ENCODE peak calls at places on chromosomes 5 and 9, in five cellular contexts. Y is lower leg skin, U is breast epithelium, B is uterus, M is GM12892. H is an unnamed sample.

GRCh38 chr9:27572918-27573698 is at the start of gene C9orf72:
- DNase-seq in B (peak; percentile 83), U (no peak), M (peak; percentile 48), Y (peak; percentile 96), H (peak; percentile 85)

GRCh38 chr5:76583163-76584047 is 39.8 kb downstream of the F2RL2 start:
- DNase-seq in M (no peak), B (no peak), Y (no peak), U (no peak), H (no peak)

GRCh38 chr9:87894998-87895625 is 12.4 kb downstream of the SPATA31E1 start:
- DNase-seq in Y (no peak), B (no peak), M (no peak), U (no peak), H (no peak)

GRCh38 chr9:99680191-99680590 is 141.5 kb upstream of the NR4A3 start:
- DNase-seq in U (no peak), Y (no peak), M (no peak), B (no peak), H (no peak)

GRCh38 chr5:43315262-43315661 is 2.0 kb upstream of the HMGCS1 start:
- DNase-seq in U (no peak), Y (no peak), B (no peak), M (no peak), H (no peak)

GRCh38 chr9:97853844-97854695 is 1.0 kb downstream of the FOXE1 start:
- DNase-seq in M (no peak), Y (no peak), U (no peak), B (no peak), H (no peak)

GRCh38 chr9:137129089-137129455 is 9.9 kb upstream of the GRIN1 start:
- DNase-seq in Y (no peak), B (no peak), U (no peak), M (no peak), H (no peak)

GRCh38 chr9:133525677-133526076 is 918 bp upstream of the MYMK start:
- DNase-seq in M (no peak), B (no peak), Y (no peak), U (no peak), H (no peak)

GRCh38 chr5:21919417-21920022 is 933.6 kb downstream of the CDH12 start:
- DNase-seq in Y (no peak), M (no peak), U (no peak), B (no peak), H (no peak)

GRCh38 chr5:59007460-59008063 is 424.7 kb downstream of the RAB3C start:
- DNase-seq in B (no peak), U (no peak), Y (no peak), M (no peak), H (no peak)

GRCh38 chr9:89877051-89878002 is 272.5 kb downstream of the GADD45G start:
- DNase-seq in Y (peak; percentile 43), B (peak; percentile 7), U (no peak), M (no peak), H (peak; percentile 33)

GRCh38 chr5:172403191-172403794 is 51.0 kb downstream of the SH3PXD2B start:
- DNase-seq in Y (no peak), B (peak; percentile 91), U (peak; percentile 67), M (no peak), H (no peak)

GRCh38 chr5:167447466-167447865 is 844.0 kb upstream of the WWC1 start:
- DNase-seq in M (no peak), Y (no peak), U (no peak), B (no peak), H (no peak)

GRCh38 chr5:59620535-59621212 is 272.9 kb downstream of the PDE4D start:
- DNase-seq in Y (no peak), U (no peak), B (no peak), M (no peak), H (no peak)

DNA sequence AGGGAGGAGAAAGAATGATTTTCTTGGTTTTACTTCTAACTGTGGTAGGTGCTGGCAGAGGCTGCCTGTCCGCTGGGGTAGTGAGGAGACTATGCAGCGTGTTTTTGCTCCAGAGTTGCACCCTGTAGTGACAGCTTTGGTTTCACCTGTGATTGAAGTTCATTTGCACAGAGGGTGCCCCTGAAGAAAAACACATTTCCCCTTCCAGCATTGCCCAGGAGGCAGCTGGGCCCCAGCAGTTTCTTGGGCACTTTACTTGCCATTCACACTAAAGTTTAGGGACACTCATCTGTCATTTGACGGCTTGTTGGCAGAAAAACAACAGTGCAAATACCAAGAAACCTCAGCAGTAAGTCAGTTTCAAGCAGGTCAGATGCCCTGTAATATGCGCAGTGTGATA is 136.0 kb upstream of the PUM3 start:
- DNase-seq in Y (no peak), M (no peak), B (no peak), U (no peak), H (no peak)
- TF ChIP-seq POLR2A in Y (no peak), M (no peak), B (no peak), U (no peak), H (no peak)

DNA sequence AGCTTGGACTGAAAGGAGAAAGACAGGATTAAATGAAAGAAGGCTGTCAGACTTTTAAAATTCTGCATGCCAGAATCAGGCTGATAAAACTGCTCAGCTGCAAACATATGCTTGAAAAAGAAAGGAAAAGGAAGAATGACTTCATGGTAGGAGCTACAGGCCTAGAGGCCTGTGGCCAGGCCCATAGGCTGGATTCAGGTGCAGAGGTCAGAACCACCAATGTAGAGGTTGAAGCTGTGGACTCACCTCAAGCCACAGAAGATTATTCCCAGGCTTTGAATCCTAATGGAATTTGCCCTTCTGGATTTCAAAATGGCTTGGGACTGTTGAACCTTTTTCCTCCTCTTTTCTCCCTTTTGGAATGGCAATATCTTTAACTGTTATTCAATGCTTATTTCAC is 47.7 kb downstream of the TMEM38B start:
- DNase-seq in Y (no peak), B (no peak), U (no peak), M (no peak), H (no peak)
- TF ChIP-seq POLR2A in Y (no peak), B (no peak), U (no peak), M (no peak), H (no peak)

GRCh38 chr5:179613460-179614071 is 9.9 kb downstream of the HNRNPH1 start:
- DNase-seq in U (no peak), B (no peak), M (no peak), Y (no peak), H (peak; percentile 36)
- TF ChIP-seq POLR2A in U (no peak), B (no peak), M (peak; percentile 48), Y (no peak), H (no peak)

GRCh38 chr5:102294996-102295395 is 1.1 kb downstream of the SLCO4C1 start:
- DNase-seq in B (no peak), U (no peak), M (no peak), Y (no peak), H (no peak)

GRCh38 chr5:102295534-102296228 is 403 bp downstream of the SLCO4C1 start:
- DNase-seq in B (no peak), M (peak; percentile 3), Y (no peak), U (no peak), H (no peak)

GRCh38 chr5:102296229-102296817 is at the start of gene SLCO4C1:
- DNase-seq in Y (no peak), B (peak; percentile 18), M (peak; percentile 59), U (peak; percentile 55), H (no peak)
- TF ChIP-seq POLR2A in Y (no peak), B (no peak), M (no peak), U (no peak), H (no peak)

DNA sequence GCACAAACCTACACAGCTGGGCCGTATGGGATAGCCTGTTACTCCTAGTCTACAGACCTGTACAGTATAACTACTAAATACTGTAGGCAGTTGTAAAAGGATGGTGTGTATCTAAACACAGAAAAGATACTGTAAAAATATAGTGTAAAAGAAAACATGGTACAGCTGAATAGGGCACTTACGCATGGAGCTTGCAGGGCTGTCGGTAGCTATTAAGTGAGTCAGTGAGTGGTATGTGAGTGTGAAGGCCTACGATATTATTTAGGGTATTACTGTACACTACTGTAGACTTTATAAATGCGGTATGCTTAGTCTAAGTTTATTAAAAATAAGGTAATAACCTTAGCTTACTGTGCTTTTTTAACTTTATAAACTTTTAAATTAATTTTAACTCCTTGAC is 1.2 kb downstream of the ZCCHC9 start:
- DNase-seq in Y (no peak), M (no peak), B (no peak), U (no peak), H (no peak)
- TF ChIP-seq POLR2A in Y (no peak), M (no peak), B (no peak), U (no peak), H (no peak)

H was measured in suprapubic skin.